ENCODE peak calls at places on chromosomes 13 and 19, in five cellular contexts. V is neural crest cell, Z is endodermal cell, M is IMR-90, C is stomach. H is an unnamed sample.

GRCh38 chr13:34671136-34671535 is 270.9 kb upstream of the NBEA start:
- DNase-seq in V (no peak), Z (no peak), M (no peak), C (no peak), H (no peak)

GRCh38 chr19:51691122-51692064 is 1.7 kb upstream of the SPACA6 start:
- DNase-seq in V (no peak), Z (peak; percentile 61), M (peak; percentile 65), C (no peak), H (peak; percentile 82)

GRCh38 chr13:72221276-72221962 is 354.4 kb upstream of the DACH1 start:
- DNase-seq in V (peak; percentile 12), Z (peak; percentile 93), M (no peak), C (no peak), H (peak; percentile 7)

GRCh38 chr13:45950343-45950995 is 98.9 kb upstream of the SIAH3 start:
- DNase-seq in V (no peak), Z (no peak), M (peak; percentile 26), C (no peak), H (peak; percentile 39)

GRCh38 chr19:335486-336066 is 9.0 kb downstream of the MIER2 start:
- DNase-seq in V (no peak), Z (no peak), M (no peak), C (no peak), H (no peak)

GRCh38 chr19:7959209-7959608 is 15.7 kb upstream of the TIMM44 start:
- DNase-seq in V (no peak), Z (no peak), M (no peak), C (no peak), H (no peak)

GRCh38 chr13:76882431-76882830 is 3.8 kb downstream of the KCTD12 start:
- DNase-seq in V (no peak), Z (no peak), M (no peak), C (no peak), H (peak; percentile 77)

GRCh38 chr13:39913928-39914327 is 258.5 kb downstream of the COG6 start:
- DNase-seq in V (no peak), Z (no peak), M (no peak), C (no peak), H (peak; percentile 89)

GRCh38 chr13:78476910-78477309 is 126.4 kb downstream of the POU4F1 start:
- DNase-seq in V (no peak), Z (no peak), M (no peak), C (no peak), H (no peak)

GRCh38 chr19:14390548-14390947 is 9.3 kb downstream of the ADGRE5 start:
- DNase-seq in V (no peak), Z (no peak), M (no peak), C (no peak), H (no peak)

GRCh38 chr13:87614276-87614675 is 56.9 kb upstream of the SLITRK5 start:
- DNase-seq in V (no peak), Z (no peak), M (no peak), C (no peak), H (no peak)

GRCh38 chr19:12797141-12797587 is 4.4 kb downstream of the PRDX2 start:
- DNase-seq in V (no peak), Z (no peak), M (no peak), C (no peak), H (no peak)

GRCh38 chr13:48398450-48399095 is 14.3 kb downstream of the LPAR6 start:
- DNase-seq in V (no peak), Z (no peak), M (peak; percentile 18), C (no peak), H (peak; percentile 37)

GRCh38 chr19:3575260-3575741 is 2.6 kb downstream of the HMG20B start:
- DNase-seq in V (no peak), Z (peak; percentile 91), M (peak; percentile 16), C (peak; percentile 42), H (peak; percentile 39)
- TF ChIP-seq CTCF in V (peak; percentile 49), Z (peak; percentile 72), M (peak; percentile 22), C (no peak), H (peak; percentile 20)

GRCh38 chr13:92716749-92717148 is 509.9 kb upstream of the GPC6 start:
- DNase-seq in V (no peak), Z (no peak), M (peak; percentile 19), C (no peak), H (peak; percentile 38)
- TF ChIP-seq CTCF in V (peak; percentile 22), Z (peak; percentile 44), M (peak; percentile 60), C (no peak), H (peak; percentile 39)

GRCh38 chr19:45826934-45827333 is 11.8 kb upstream of the RSPH6A start:
- DNase-seq in V (no peak), Z (no peak), M (no peak), C (no peak), H (no peak)

GRCh38 chr19:45828523-45828922 is 13.4 kb upstream of the RSPH6A start:
- DNase-seq in V (no peak), Z (no peak), M (no peak), C (no peak), H (no peak)

GRCh38 chr19:45828945-45829344 is 13.8 kb upstream of the RSPH6A start:
- DNase-seq in V (no peak), Z (no peak), M (no peak), C (no peak), H (no peak)

GRCh38 chr19:45825917-45826893 is 11.1 kb upstream of the RSPH6A start:
- DNase-seq in V (no peak), Z (no peak), M (no peak), C (no peak), H (no peak)

GRCh38 chr19:45827459-45828093 is 12.5 kb upstream of the RSPH6A start:
- DNase-seq in V (no peak), Z (peak; percentile 59), M (no peak), C (no peak), H (no peak)
- TF ChIP-seq CTCF in V (no peak), Z (peak; percentile 32), M (no peak), C (no peak), H (no peak)

DNA sequence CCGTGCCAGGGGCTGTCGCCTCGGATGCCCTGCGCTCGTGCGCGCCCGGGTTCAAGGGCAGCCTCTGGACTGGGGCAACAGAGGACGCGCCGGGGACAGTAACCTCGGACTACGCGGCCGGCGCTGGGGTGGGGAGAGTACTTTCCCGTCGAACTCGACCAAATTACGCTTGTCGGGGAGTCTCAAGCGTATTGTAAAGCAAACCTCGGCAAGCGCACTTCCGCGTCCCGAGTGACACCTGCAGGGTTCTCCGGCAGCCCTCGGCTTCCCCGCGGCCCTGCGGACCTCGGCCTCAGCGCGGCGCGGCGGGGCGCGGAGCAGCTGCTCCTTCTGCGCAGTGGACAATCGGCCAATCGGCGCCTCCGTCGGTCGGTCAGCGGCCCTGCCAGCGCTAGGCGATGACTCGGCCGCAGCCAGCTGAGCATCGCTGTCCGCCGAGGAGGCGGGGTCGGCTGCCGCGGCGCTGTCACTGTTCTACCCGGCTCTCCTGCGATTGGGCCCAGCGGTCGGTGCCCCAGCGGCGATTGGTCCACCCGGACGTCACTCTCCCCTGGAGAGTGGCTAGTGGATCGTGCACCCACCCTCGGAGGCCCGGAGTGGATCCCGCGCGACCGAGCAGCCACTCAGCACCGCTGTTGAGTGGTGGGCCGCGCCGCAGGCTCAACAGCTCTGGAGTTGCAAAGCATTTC is at the start of gene SLC46A3:
- DNase-seq in V (peak; percentile 95), Z (peak; percentile 99), M (peak; percentile 98), C (peak; percentile 92), H (peak; percentile 99)
- TF ChIP-seq CTCF in V (peak; percentile 36), Z (no peak), M (peak; percentile 20), C (no peak), H (no peak)

GRCh38 chr19:18477042-18477760 is 39.3 kb upstream of the ISYNA1 start:
- DNase-seq in V (no peak), Z (no peak), M (no peak), C (no peak), H (no peak)
- TF ChIP-seq CTCF in V (peak; percentile 32), Z (peak; percentile 56), M (peak; percentile 13), C (no peak), H (no peak)

GRCh38 chr19:33399081-33399744 is 25.7 kb downstream of the CEBPG start:
- DNase-seq in V (no peak), Z (no peak), M (no peak), C (no peak), H (no peak)

GRCh38 chr19:33398361-33399060 is 25.0 kb downstream of the CEBPG start:
- DNase-seq in V (no peak), Z (no peak), M (no peak), C (no peak), H (no peak)

GRCh38 chr19:33395561-33396550 is 22.3 kb downstream of the CEBPG start:
- DNase-seq in V (no peak), Z (no peak), M (peak; percentile 41), C (peak; percentile 68), H (peak; percentile 66)

GRCh38 chr19:33396701-33397535 is 23.4 kb downstream of the CEBPG start:
- DNase-seq in V (no peak), Z (peak; percentile 77), M (no peak), C (no peak), H (peak; percentile 30)

DNA sequence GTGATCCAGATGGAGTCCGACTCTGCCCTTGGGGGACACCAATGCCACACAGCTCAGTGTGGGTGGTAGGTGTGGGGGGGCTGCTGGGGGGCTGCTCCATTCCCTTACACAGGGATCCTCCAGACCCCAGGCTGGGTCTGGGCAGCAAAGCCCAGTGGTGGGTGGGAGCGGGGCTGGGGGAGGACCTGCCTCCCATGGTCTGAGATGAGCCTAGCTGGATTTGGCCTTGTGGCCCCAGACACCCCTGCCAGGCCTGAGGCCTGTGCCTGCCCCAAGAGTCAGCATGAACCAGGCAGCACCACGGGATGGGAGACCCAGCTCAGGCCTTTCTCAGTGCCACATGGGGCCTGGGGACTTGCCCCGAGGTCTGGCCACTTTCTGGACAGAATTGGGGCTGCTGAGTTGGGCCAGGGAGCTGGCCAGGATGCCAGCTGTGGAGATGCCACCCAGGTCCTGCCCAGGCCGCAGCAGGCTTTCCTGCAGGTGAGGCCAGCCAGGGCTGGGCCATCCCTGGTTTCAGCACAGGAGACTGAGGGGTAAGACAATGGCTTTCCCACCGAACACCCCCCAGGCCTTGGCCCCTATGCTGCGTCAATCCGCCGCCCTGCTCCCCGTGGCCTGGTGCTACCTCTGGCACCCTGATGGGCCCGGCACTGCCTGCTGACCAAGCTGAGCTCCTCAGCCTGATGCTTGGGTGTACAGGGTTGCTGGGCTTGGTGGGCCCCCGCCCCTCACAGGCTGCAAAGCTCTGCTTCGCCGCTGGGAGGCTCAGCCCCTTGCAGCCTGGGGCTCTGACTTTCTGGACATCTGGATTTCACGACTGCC is 24.2 kb downstream of the CEBPG start:
- DNase-seq in V (peak; percentile 35), Z (peak; percentile 80), M (no peak), C (no peak), H (no peak)
- TF ChIP-seq CTCF in V (peak; percentile 58), Z (peak; percentile 71), M (no peak), C (no peak), H (peak; percentile 27)

H was measured in fibroblast of pulmonary artery.